ENCODE peak calls at places on chromosomes 3 and 15, in eight cellular contexts. One of them, this sample, is unnamed.

GRCh38 chr3:31530039-31530983 is 2.4 kb upstream of the STT3B start:
- DNase-seq in T-cell: no peak
- DNase-seq in NCI-H774: no peak
- DNase-seq in foreskin keratinocyte: no peak
- DNase-seq in CD8-positive, alpha-beta memory T cell: no peak
- DNase-seq in fibroblast of pulmonary artery: no peak
- DNase-seq in psoas muscle: no peak
- DNase-seq in iPS DF 19.7: no peak
- DNase-seq in this sample: no peak

GRCh38 chr3:155161630-155162292 is 81.6 kb downstream of the MME start:
- DNase-seq in NCI-H774: no peak
- DNase-seq in fibroblast of pulmonary artery: no peak
- DNase-seq in CD8-positive, alpha-beta memory T cell: no peak
- DNase-seq in iPS DF 19.7: no peak
- DNase-seq in psoas muscle: no peak
- DNase-seq in T-cell: no peak
- DNase-seq in foreskin keratinocyte: no peak
- DNase-seq in this sample: no peak

GRCh38 chr15:76312540-76313174 is 1.4 kb upstream of the ETFA start:
- DNase-seq in iPS DF 19.7: no peak
- DNase-seq in CD8-positive, alpha-beta memory T cell: no peak
- DNase-seq in NCI-H774: no peak
- DNase-seq in fibroblast of pulmonary artery: peak; percentile 13
- DNase-seq in foreskin keratinocyte: peak; percentile 79
- DNase-seq in psoas muscle: no peak
- DNase-seq in T-cell: no peak
- DNase-seq in this sample: no peak

GRCh38 chr15:101709466-101709865 is 14.8 kb downstream of the TARS3 start:
- DNase-seq in fibroblast of pulmonary artery: no peak
- DNase-seq in iPS DF 19.7: no peak
- DNase-seq in psoas muscle: no peak
- DNase-seq in NCI-H774: no peak
- DNase-seq in CD8-positive, alpha-beta memory T cell: no peak
- DNase-seq in T-cell: no peak
- DNase-seq in foreskin keratinocyte: no peak
- DNase-seq in this sample: no peak

GRCh38 chr3:197297476-197298340 is 704 bp downstream of the DLG1 start:
- DNase-seq in T-cell: peak; percentile 83
- DNase-seq in NCI-H774: peak; percentile 95
- DNase-seq in iPS DF 19.7: no peak
- DNase-seq in CD8-positive, alpha-beta memory T cell: peak; percentile 83
- DNase-seq in fibroblast of pulmonary artery: peak; percentile 84
- DNase-seq in psoas muscle: peak; percentile 94
- DNase-seq in foreskin keratinocyte: peak; percentile 69
- DNase-seq in this sample: peak; percentile 96

GRCh38 chr3:26712211-26713026 is 89.8 kb downstream of the LRRC3B start:
- DNase-seq in CD8-positive, alpha-beta memory T cell: no peak
- DNase-seq in fibroblast of pulmonary artery: peak; percentile 23
- DNase-seq in psoas muscle: no peak
- DNase-seq in NCI-H774: peak; percentile 7
- DNase-seq in T-cell: no peak
- DNase-seq in iPS DF 19.7: peak; percentile 9
- DNase-seq in foreskin keratinocyte: peak; percentile 3
- DNase-seq in this sample: peak; percentile 29

GRCh38 chr15:57133127-57133968 is 214.9 kb downstream of the TCF12 start:
- DNase-seq in CD8-positive, alpha-beta memory T cell: no peak
- DNase-seq in psoas muscle: peak; percentile 50
- DNase-seq in iPS DF 19.7: no peak
- DNase-seq in NCI-H774: peak; percentile 78
- DNase-seq in T-cell: no peak
- DNase-seq in foreskin keratinocyte: no peak
- DNase-seq in fibroblast of pulmonary artery: no peak
- DNase-seq in this sample: no peak

GRCh38 chr3:13707456-13707855 is 158.5 kb downstream of the FBLN2 start:
- DNase-seq in psoas muscle: no peak
- DNase-seq in T-cell: no peak
- DNase-seq in fibroblast of pulmonary artery: no peak
- DNase-seq in CD8-positive, alpha-beta memory T cell: no peak
- DNase-seq in iPS DF 19.7: no peak
- DNase-seq in NCI-H774: no peak
- DNase-seq in foreskin keratinocyte: no peak
- DNase-seq in this sample: no peak

GRCh38 chr15:57213783-57214366 is 162.4 kb upstream of the CGNL1 start:
- DNase-seq in iPS DF 19.7: no peak
- DNase-seq in foreskin keratinocyte: no peak
- DNase-seq in NCI-H774: peak; percentile 44
- DNase-seq in T-cell: no peak
- DNase-seq in fibroblast of pulmonary artery: peak; percentile 73
- DNase-seq in psoas muscle: no peak
- DNase-seq in CD8-positive, alpha-beta memory T cell: peak; percentile 5
- DNase-seq in this sample: peak; percentile 27

GRCh38 chr3:52532838-52533622 is 627 bp downstream of the NT5DC2 start:
- DNase-seq in T-cell: no peak
- DNase-seq in foreskin keratinocyte: no peak
- DNase-seq in NCI-H774: no peak
- DNase-seq in psoas muscle: peak; percentile 70
- DNase-seq in fibroblast of pulmonary artery: peak; percentile 12
- DNase-seq in CD8-positive, alpha-beta memory T cell: no peak
- DNase-seq in iPS DF 19.7: no peak
- DNase-seq in this sample: peak; percentile 70

GRCh38 chr3:184381261-184382224 is 1.7 kb downstream of the CHRD start:
- DNase-seq in iPS DF 19.7: no peak
- DNase-seq in T-cell: no peak
- DNase-seq in fibroblast of pulmonary artery: no peak
- DNase-seq in NCI-H774: no peak
- DNase-seq in foreskin keratinocyte: no peak
- DNase-seq in psoas muscle: no peak
- DNase-seq in CD8-positive, alpha-beta memory T cell: no peak
- DNase-seq in this sample: peak; percentile 33

GRCh38 chr15:75712668-75713337 is at the start of gene CSPG4:
- DNase-seq in foreskin keratinocyte: no peak
- DNase-seq in CD8-positive, alpha-beta memory T cell: no peak
- DNase-seq in iPS DF 19.7: no peak
- DNase-seq in psoas muscle: peak; percentile 85
- DNase-seq in fibroblast of pulmonary artery: peak; percentile 65
- DNase-seq in NCI-H774: no peak
- DNase-seq in T-cell: no peak
- DNase-seq in this sample: peak; percentile 92

GRCh38 chr3:59769132-59769531 is 719.3 kb upstream of the CFAP20DC start:
- DNase-seq in T-cell: no peak
- DNase-seq in CD8-positive, alpha-beta memory T cell: no peak
- DNase-seq in fibroblast of pulmonary artery: no peak
- DNase-seq in iPS DF 19.7: no peak
- DNase-seq in NCI-H774: no peak
- DNase-seq in foreskin keratinocyte: no peak
- DNase-seq in psoas muscle: no peak
- DNase-seq in this sample: no peak

GRCh38 chr15:27353837-27354236 is 382.9 kb downstream of the GABRG3 start:
- DNase-seq in foreskin keratinocyte: peak; percentile 17
- DNase-seq in psoas muscle: no peak
- DNase-seq in T-cell: no peak
- DNase-seq in iPS DF 19.7: no peak
- DNase-seq in CD8-positive, alpha-beta memory T cell: no peak
- DNase-seq in fibroblast of pulmonary artery: no peak
- DNase-seq in NCI-H774: no peak
- DNase-seq in this sample: no peak

GRCh38 chr15:56969265-56969895 is 50.9 kb downstream of the TCF12 start:
- DNase-seq in NCI-H774: no peak
- DNase-seq in psoas muscle: no peak
- DNase-seq in fibroblast of pulmonary artery: no peak
- DNase-seq in iPS DF 19.7: no peak
- DNase-seq in T-cell: no peak
- DNase-seq in foreskin keratinocyte: peak; percentile 32
- DNase-seq in CD8-positive, alpha-beta memory T cell: no peak
- DNase-seq in this sample: no peak

GRCh38 chr15:55685292-55685691 is 57.7 kb downstream of the PRTG start:
- DNase-seq in T-cell: no peak
- DNase-seq in CD8-positive, alpha-beta memory T cell: no peak
- DNase-seq in fibroblast of pulmonary artery: peak; percentile 72
- DNase-seq in NCI-H774: no peak
- DNase-seq in iPS DF 19.7: no peak
- DNase-seq in foreskin keratinocyte: peak; percentile 7
- DNase-seq in psoas muscle: no peak
- DNase-seq in this sample: peak; percentile 14

This sample was measured in GM03348.